ENCODE peak calls at places on chromosomes 12 and 14, in five cellular contexts. J is fibroblast of mammary gland, O is epithelial cell of esophagus, R is HFF-Myc, Y is ascending aorta. F is an unnamed sample.

GRCh38 chr12:45730842-45731336 is 1.4 kb downstream of the ARID2 start:
- DNase-seq in J (peak), O (peak), R (no peak), Y (no peak), F (peak)

GRCh38 chr12:32661706-32662105 is 17.4 kb upstream of the DNM1L start:
- DNase-seq in J (no peak), O (no peak), R (no peak), Y (no peak), F (no peak)

GRCh38 chr12:25135531-25136154 is 59.3 kb downstream of the DNAI7 start:
- DNase-seq in J (no peak), O (peak), R (no peak), Y (no peak), F (peak)

GRCh38 chr12:14665354-14666348 is 30.7 kb downstream of the GUCY2C start:
- DNase-seq in J (no peak), O (peak), R (no peak), Y (no peak), F (peak)

GRCh38 chr14:35406811-35407630 is 2.5 kb upstream of the NFKBIA start:
- DNase-seq in J (peak), O (peak), R (no peak), Y (no peak), F (peak)

GRCh38 chr12:124938066-124938465 is 23.6 kb upstream of the UBC start:
- DNase-seq in J (no peak), O (no peak), R (no peak), Y (no peak), F (no peak)

GRCh38 chr14:96470331-96470730 is 31.9 kb upstream of the PAPOLA start:
- DNase-seq in J (no peak), O (no peak), R (no peak), Y (no peak), F (no peak)

GRCh38 chr14:24255438-24255837 is 7.5 kb downstream of the TGM1 start:
- DNase-seq in J (no peak), O (no peak), R (no peak), Y (no peak), F (no peak)

GRCh38 chr12:7498832-7499231 is 4.7 kb downstream of the CD163 start:
- DNase-seq in J (peak), O (no peak), R (peak), Y (no peak), F (no peak)

GRCh38 chr12:6336859-6337744 is 4.8 kb downstream of the TNFRSF1A start:
- DNase-seq in J (no peak), O (no peak), R (no peak), Y (no peak), F (no peak)

GRCh38 chr12:43758247-43758727 is 303 bp downstream of the PUS7L start:
- DNase-seq in J (peak), O (peak), R (no peak), Y (no peak), F (peak)

GRCh38 chr12:21678959-21679358 is 21.3 kb upstream of the LDHB start:
- DNase-seq in J (no peak), O (no peak), R (no peak), Y (no peak), F (no peak)

GRCh38 chr14:59251811-59252771 is 63.6 kb downstream of the DAAM1 start:
- DNase-seq in J (no peak), O (no peak), R (no peak), Y (no peak), F (no peak)

GRCh38 chr12:103181366-103182152 is 224.1 kb downstream of the ASCL1 start:
- DNase-seq in J (no peak), O (no peak), R (no peak), Y (no peak), F (no peak)

GRCh38 chr12:47942327-47943230 is 20.8 kb upstream of the TMEM106C start:
- DNase-seq in J (no peak), O (no peak), R (no peak), Y (no peak), F (no peak)

GRCh38 chr12:69070319-69071090 is 137.5 kb upstream of the CPM start:
- DNase-seq in J (peak), O (peak), R (peak), Y (no peak), F (peak)

GRCh38 chr14:28975084-28975483 is 208.5 kb downstream of the FOXG1 start:
- DNase-seq in J (no peak), O (no peak), R (no peak), Y (no peak), F (no peak)

GRCh38 chr12:75892779-75893408 is 138.7 kb downstream of the PHLDA1 start:
- DNase-seq in J (peak), O (peak), R (no peak), Y (no peak), F (peak)

GRCh38 chr14:50795127-50795526 is 35.8 kb downstream of the NIN start:
- DNase-seq in J (no peak), O (no peak), R (no peak), Y (no peak), F (no peak)

GRCh38 chr12:55966408-55967281 is at the start of gene CDK2:
- DNase-seq in J (peak), O (peak), R (no peak), Y (peak), F (peak)

GRCh38 chr12:27462851-27463250 is 16.3 kb downstream of the SMCO2 start:
- DNase-seq in J (peak), O (no peak), R (no peak), Y (no peak), F (no peak)

GRCh38 chr12:11973396-11973795 is 97.3 kb upstream of the BCL2L14 start:
- DNase-seq in J (no peak), O (no peak), R (no peak), Y (no peak), F (no peak)

GRCh38 chr12:48988030-48988649 is 10.0 kb downstream of the WNT1 start:
- DNase-seq in J (peak), O (peak), R (no peak), Y (no peak), F (peak)

GRCh38 chr12:56634242-56634836 is 4.2 kb upstream of the BAZ2A start:
- DNase-seq in J (no peak), O (peak), R (no peak), Y (no peak), F (peak)

GRCh38 chr12:70400124-70400523 is 34.0 kb downstream of the KCNMB4 start:
- DNase-seq in J (no peak), O (no peak), R (no peak), Y (no peak), F (no peak)

GRCh38 chr14:97977711-97978261 is 1180.6 kb downstream of the VRK1 start:
- DNase-seq in J (peak), O (peak), R (no peak), Y (peak), F (peak)

GRCh38 chr12:32566663-32567634 is 112.2 kb upstream of the DNM1L start:
- DNase-seq in J (no peak), O (no peak), R (no peak), Y (no peak), F (no peak)

GRCh38 chr12:14219156-14219555 is 146.3 kb upstream of the ATF7IP start:
- DNase-seq in J (no peak), O (peak), R (no peak), Y (no peak), F (no peak)

GRCh38 chr12:23029185-23029584 is 404.2 kb downstream of the ETNK1 start:
- DNase-seq in J (no peak), O (no peak), R (no peak), Y (no peak), F (no peak)

GRCh38 chr12:116067892-116068291 is 209.6 kb downstream of the MED13L start:
- DNase-seq in J (no peak), O (no peak), R (no peak), Y (no peak), F (no peak)

GRCh38 chr12:575129-575502 is 88.1 kb downstream of the NINJ2 start:
- DNase-seq in J (peak), O (peak), R (no peak), Y (no peak), F (peak)

GRCh38 chr12:15928345-15928744 is 17.2 kb downstream of the DERA start:
- DNase-seq in J (peak), O (peak), R (peak), Y (no peak), F (peak)

GRCh38 chr14:59303216-59303615 is 114.7 kb downstream of the DAAM1 start:
- DNase-seq in J (peak), O (peak), R (no peak), Y (no peak), F (no peak)

GRCh38 chr12:1884651-1885050 is 33.8 kb downstream of the CACNA2D4 start:
- DNase-seq in J (no peak), O (no peak), R (no peak), Y (no peak), F (no peak)

GRCh38 chr14:36505193-36505815 is 14.7 kb downstream of the NKX2-1 start:
- DNase-seq in J (no peak), O (no peak), R (no peak), Y (no peak), F (no peak)

GRCh38 chr12:115691123-115691522 is 586.4 kb downstream of the MED13L start:
- DNase-seq in J (no peak), O (no peak), R (no peak), Y (no peak), F (no peak)

GRCh38 chr14:102717211-102717610 is 60.0 kb upstream of the TRAF3 start:
- DNase-seq in J (no peak), O (no peak), R (no peak), Y (no peak), F (no peak)

GRCh38 chr12:92036061-92036620 is 109.5 kb downstream of the BTG1 start:
- DNase-seq in J (no peak), O (no peak), R (no peak), Y (no peak), F (no peak)

GRCh38 chr12:72277415-72277814 is 5.2 kb downstream of the TRHDE start:
- DNase-seq in J (peak), O (no peak), R (no peak), Y (no peak), F (peak)

GRCh38 chr12:72274926-72275325 is 2.8 kb downstream of the TRHDE start:
- DNase-seq in J (peak), O (peak), R (no peak), Y (no peak), F (no peak)

GRCh38 chr12:72273851-72274284 is 1.7 kb downstream of the TRHDE start:
- DNase-seq in J (no peak), O (peak), R (no peak), Y (no peak), F (no peak)

GRCh38 chr12:72276212-72276865 is 4.2 kb downstream of the TRHDE start:
- DNase-seq in J (no peak), O (no peak), R (no peak), Y (no peak), F (no peak)

DNA sequence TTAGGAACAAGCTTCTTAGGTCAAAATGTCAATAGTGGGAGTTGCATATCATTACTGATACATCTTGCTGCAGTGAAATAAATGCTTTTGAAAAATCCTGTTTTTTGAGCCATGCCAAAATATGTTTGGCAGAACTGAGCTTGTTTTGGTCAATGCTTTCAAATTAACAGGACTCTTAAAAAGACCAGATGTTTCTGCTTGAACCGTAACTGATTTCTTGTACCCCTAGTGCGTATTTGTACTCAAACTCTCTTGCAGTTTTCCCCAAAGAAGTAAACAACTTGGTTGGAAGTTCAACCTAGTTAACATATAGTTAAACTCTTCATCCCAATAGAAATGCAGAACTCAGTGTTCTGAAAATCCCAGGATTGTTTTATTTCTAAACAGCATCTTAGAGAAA is 3.4 kb downstream of the TRHDE start:
- DNase-seq in J (no peak), O (no peak), R (no peak), Y (no peak), F (no peak)
- H3K4me3 ChIP-seq in J (no peak), O (no peak), R (peak), Y (no peak), F (no peak)

GRCh38 chr12:105348561-105348960 is 18.1 kb downstream of the C12orf75 start:
- DNase-seq in J (no peak), O (no peak), R (no peak), Y (no peak), F (no peak)
- TF ChIP-seq CTCF in J (no peak), O (no peak), R (no peak), Y (no peak), F (no peak)

DNA sequence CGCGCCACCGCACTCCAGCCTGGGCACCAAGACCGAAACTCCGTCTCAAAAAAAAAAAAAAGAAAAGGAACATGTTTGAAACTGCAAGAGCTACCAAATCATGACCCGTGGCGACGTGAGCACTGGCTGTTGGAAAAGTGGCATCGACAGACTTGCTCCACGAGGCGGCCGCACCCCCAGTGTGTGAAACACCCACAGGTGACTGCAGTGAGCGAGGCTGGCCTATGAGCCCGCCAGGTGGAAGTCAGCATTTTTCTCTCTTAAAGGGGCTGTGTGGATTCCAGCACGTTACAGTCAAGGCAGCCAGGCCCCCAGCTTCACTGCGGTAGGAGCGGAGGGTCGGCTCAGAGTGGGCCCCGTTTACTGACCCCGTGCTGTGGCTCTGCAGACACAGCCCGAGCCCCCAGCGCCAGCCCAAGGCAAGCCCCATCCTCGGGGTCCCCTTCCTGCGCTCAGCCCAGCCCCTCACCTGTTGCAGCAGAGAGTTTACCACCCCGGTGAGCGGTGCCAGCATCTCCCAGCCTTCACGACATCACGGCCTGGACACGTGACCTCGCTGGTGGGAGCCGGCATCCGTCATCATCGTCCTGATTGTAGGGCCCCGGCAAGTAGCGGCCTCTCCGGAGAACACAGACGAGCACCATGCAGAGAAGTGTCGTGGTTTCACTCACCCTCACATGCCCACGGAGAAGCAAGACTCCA is 54.3 kb upstream of the FBRSL1 start:
- DNase-seq in J (no peak), O (no peak), R (no peak), Y (no peak), F (no peak)
- H3K4me3 ChIP-seq in J (no peak), O (no peak), R (no peak), Y (no peak), F (no peak)

GRCh38 chr12:26402648-26403047 is 207.3 kb downstream of the SSPN start:
- DNase-seq in J (no peak), O (peak), R (no peak), Y (no peak), F (peak)
- TF ChIP-seq CTCF in J (no peak), O (peak), R (no peak), Y (no peak), F (peak)

GRCh38 chr14:61569783-61570182 is 125.5 kb upstream of the HIF1A start:
- DNase-seq in J (peak), O (peak), R (no peak), Y (no peak), F (peak)

GRCh38 chr14:61569308-61569707 is 126.0 kb upstream of the HIF1A start:
- DNase-seq in J (no peak), O (no peak), R (no peak), Y (no peak), F (no peak)

GRCh38 chr14:61570188-61570960 is 124.9 kb upstream of the HIF1A start:
- DNase-seq in J (peak), O (no peak), R (no peak), Y (no peak), F (no peak)

GRCh38 chr14:61571931-61572330 is 123.4 kb upstream of the HIF1A start:
- DNase-seq in J (no peak), O (no peak), R (no peak), Y (no peak), F (no peak)

GRCh38 chr14:61570961-61571299 is 124.4 kb upstream of the HIF1A start:
- DNase-seq in J (no peak), O (no peak), R (no peak), Y (no peak), F (no peak)
- H3K4me3 ChIP-seq in J (no peak), O (no peak), R (no peak), Y (no peak), F (no peak)

GRCh38 chr14:100065942-100066574 is 836 bp downstream of the EVL start:
- DNase-seq in J (peak), O (no peak), R (no peak), Y (no peak), F (no peak)
- TF ChIP-seq CTCF in J (no peak), O (no peak), R (no peak), Y (no peak), F (no peak)